ENCODE peak calls at places on chromosome 21, in seven cellular contexts. One of them, this sample, is unnamed.

GRCh38 chr21:32537569-32537881 is 47.8 kb downstream of the TCP10L start:
- DNase-seq in CD4-positive, CD25-positive, alpha-beta regulatory T cell: no peak
- DNase-seq in cardiac muscle cell: no peak
- DNase-seq in hepatocyte: no peak
- DNase-seq in CD8-positive, alpha-beta memory T cell: no peak
- DNase-seq in HepG2: no peak
- DNase-seq in neural progenitor cell: no peak
- DNase-seq in this sample: no peak

GRCh38 chr21:22319435-22319834 is 1321.2 kb downstream of the NCAM2 start:
- DNase-seq in CD4-positive, CD25-positive, alpha-beta regulatory T cell: no peak
- DNase-seq in HepG2: no peak
- DNase-seq in hepatocyte: no peak
- DNase-seq in CD8-positive, alpha-beta memory T cell: no peak
- DNase-seq in cardiac muscle cell: no peak
- DNase-seq in neural progenitor cell: no peak
- DNase-seq in this sample: no peak

GRCh38 chr21:36891692-36892091 is 74.8 kb downstream of the HLCS start:
- DNase-seq in hepatocyte: no peak
- DNase-seq in cardiac muscle cell: peak; percentile 34
- DNase-seq in CD4-positive, CD25-positive, alpha-beta regulatory T cell: no peak
- DNase-seq in CD8-positive, alpha-beta memory T cell: no peak
- DNase-seq in neural progenitor cell: no peak
- DNase-seq in HepG2: no peak
- DNase-seq in this sample: no peak

GRCh38 chr21:27058673-27059365 is 91.9 kb upstream of the ADAMTS5 start:
- DNase-seq in hepatocyte: no peak
- DNase-seq in CD4-positive, CD25-positive, alpha-beta regulatory T cell: no peak
- DNase-seq in cardiac muscle cell: no peak
- DNase-seq in HepG2: no peak
- DNase-seq in neural progenitor cell: no peak
- DNase-seq in CD8-positive, alpha-beta memory T cell: no peak
- DNase-seq in this sample: no peak

GRCh38 chr21:40881767-40882166 is 34.8 kb upstream of the DSCAM start:
- DNase-seq in neural progenitor cell: no peak
- DNase-seq in CD4-positive, CD25-positive, alpha-beta regulatory T cell: no peak
- DNase-seq in HepG2: no peak
- DNase-seq in cardiac muscle cell: no peak
- DNase-seq in hepatocyte: no peak
- DNase-seq in CD8-positive, alpha-beta memory T cell: no peak
- DNase-seq in this sample: no peak

GRCh38 chr21:45950740-45951515 is 30.6 kb upstream of the COL6A1 start:
- DNase-seq in cardiac muscle cell: peak; percentile 81
- DNase-seq in CD4-positive, CD25-positive, alpha-beta regulatory T cell: no peak
- DNase-seq in CD8-positive, alpha-beta memory T cell: no peak
- DNase-seq in neural progenitor cell: no peak
- DNase-seq in HepG2: no peak
- DNase-seq in hepatocyte: peak; percentile 51
- DNase-seq in this sample: no peak

GRCh38 chr21:43034826-43035225 is 40.8 kb downstream of the CBS start:
- DNase-seq in cardiac muscle cell: no peak
- DNase-seq in hepatocyte: no peak
- DNase-seq in neural progenitor cell: no peak
- DNase-seq in CD8-positive, alpha-beta memory T cell: no peak
- DNase-seq in CD4-positive, CD25-positive, alpha-beta regulatory T cell: no peak
- DNase-seq in HepG2: no peak
- DNase-seq in this sample: no peak

GRCh38 chr21:28294046-28294445 is 698.6 kb downstream of the LTN1 start:
- DNase-seq in cardiac muscle cell: peak; percentile 83
- DNase-seq in hepatocyte: no peak
- DNase-seq in CD4-positive, CD25-positive, alpha-beta regulatory T cell: no peak
- DNase-seq in neural progenitor cell: no peak
- DNase-seq in CD8-positive, alpha-beta memory T cell: no peak
- DNase-seq in HepG2: no peak
- DNase-seq in this sample: no peak

GRCh38 chr21:27423073-27423472 is 456.2 kb upstream of the ADAMTS5 start:
- DNase-seq in CD8-positive, alpha-beta memory T cell: no peak
- DNase-seq in HepG2: no peak
- DNase-seq in cardiac muscle cell: peak; percentile 87
- DNase-seq in CD4-positive, CD25-positive, alpha-beta regulatory T cell: no peak
- DNase-seq in hepatocyte: no peak
- DNase-seq in neural progenitor cell: no peak
- DNase-seq in this sample: no peak

GRCh38 chr21:39385299-39386145 is 36.6 kb upstream of the HMGN1 start:
- DNase-seq in hepatocyte: no peak
- DNase-seq in neural progenitor cell: no peak
- DNase-seq in CD8-positive, alpha-beta memory T cell: peak; percentile 72
- DNase-seq in HepG2: peak; percentile 95
- DNase-seq in cardiac muscle cell: peak; percentile 89
- DNase-seq in CD4-positive, CD25-positive, alpha-beta regulatory T cell: peak; percentile 76
- DNase-seq in this sample: peak; percentile 44

GRCh38 chr21:38780879-38781278 is 24.9 kb upstream of the ETS2 start:
- DNase-seq in CD8-positive, alpha-beta memory T cell: no peak
- DNase-seq in HepG2: no peak
- DNase-seq in hepatocyte: no peak
- DNase-seq in neural progenitor cell: no peak
- DNase-seq in cardiac muscle cell: no peak
- DNase-seq in CD4-positive, CD25-positive, alpha-beta regulatory T cell: peak; percentile 57
- DNase-seq in this sample: no peak

GRCh38 chr21:41917531-41917930 is 36.3 kb downstream of the C2CD2 start:
- DNase-seq in neural progenitor cell: no peak
- DNase-seq in cardiac muscle cell: no peak
- DNase-seq in CD4-positive, CD25-positive, alpha-beta regulatory T cell: no peak
- DNase-seq in HepG2: no peak
- DNase-seq in CD8-positive, alpha-beta memory T cell: no peak
- DNase-seq in hepatocyte: no peak
- DNase-seq in this sample: no peak

GRCh38 chr21:14581902-14582457 is 35.9 kb upstream of the SAMSN1 start:
- DNase-seq in CD4-positive, CD25-positive, alpha-beta regulatory T cell: peak; percentile 71
- DNase-seq in cardiac muscle cell: no peak
- DNase-seq in neural progenitor cell: no peak
- DNase-seq in hepatocyte: no peak
- DNase-seq in CD8-positive, alpha-beta memory T cell: no peak
- DNase-seq in HepG2: no peak
- DNase-seq in this sample: peak; percentile 42

GRCh38 chr21:42463861-42464515 is 32.0 kb downstream of the RSPH1 start:
- DNase-seq in hepatocyte: no peak
- DNase-seq in CD8-positive, alpha-beta memory T cell: peak; percentile 83
- DNase-seq in HepG2: peak; percentile 10
- DNase-seq in cardiac muscle cell: peak; percentile 57
- DNase-seq in CD4-positive, CD25-positive, alpha-beta regulatory T cell: peak; percentile 81
- DNase-seq in neural progenitor cell: no peak
- DNase-seq in this sample: peak; percentile 77

GRCh38 chr21:27740084-27740483 is 773.2 kb upstream of the ADAMTS5 start:
- DNase-seq in CD4-positive, CD25-positive, alpha-beta regulatory T cell: no peak
- DNase-seq in hepatocyte: no peak
- DNase-seq in CD8-positive, alpha-beta memory T cell: no peak
- DNase-seq in HepG2: no peak
- DNase-seq in cardiac muscle cell: no peak
- DNase-seq in neural progenitor cell: no peak
- DNase-seq in this sample: no peak

GRCh38 chr21:31310750-31311149 is 33.3 kb downstream of the TIAM1 start:
- DNase-seq in HepG2: no peak
- DNase-seq in cardiac muscle cell: no peak
- DNase-seq in neural progenitor cell: peak; percentile 33
- DNase-seq in CD8-positive, alpha-beta memory T cell: no peak
- DNase-seq in CD4-positive, CD25-positive, alpha-beta regulatory T cell: no peak
- DNase-seq in hepatocyte: no peak
- DNase-seq in this sample: no peak

GRCh38 chr21:31780944-31781343 is 49.0 kb upstream of the SCAF4 start:
- DNase-seq in HepG2: peak; percentile 20
- DNase-seq in cardiac muscle cell: no peak
- DNase-seq in neural progenitor cell: no peak
- DNase-seq in hepatocyte: peak; percentile 54
- DNase-seq in CD8-positive, alpha-beta memory T cell: no peak
- DNase-seq in CD4-positive, CD25-positive, alpha-beta regulatory T cell: no peak
- DNase-seq in this sample: no peak

GRCh38 chr21:28177008-28177603 is 815.6 kb downstream of the LTN1 start:
- DNase-seq in CD4-positive, CD25-positive, alpha-beta regulatory T cell: no peak
- DNase-seq in CD8-positive, alpha-beta memory T cell: no peak
- DNase-seq in hepatocyte: no peak
- DNase-seq in HepG2: no peak
- DNase-seq in cardiac muscle cell: no peak
- DNase-seq in neural progenitor cell: no peak
- DNase-seq in this sample: no peak

GRCh38 chr21:27776925-27777553 is 810.2 kb upstream of the ADAMTS5 start:
- DNase-seq in HepG2: no peak
- DNase-seq in CD4-positive, CD25-positive, alpha-beta regulatory T cell: no peak
- DNase-seq in CD8-positive, alpha-beta memory T cell: no peak
- DNase-seq in cardiac muscle cell: peak; percentile 83
- DNase-seq in neural progenitor cell: no peak
- DNase-seq in hepatocyte: no peak
- DNase-seq in this sample: no peak

GRCh38 chr21:46412521-46413364 is 45.9 kb upstream of the DIP2A start:
- DNase-seq in CD4-positive, CD25-positive, alpha-beta regulatory T cell: no peak
- DNase-seq in hepatocyte: no peak
- DNase-seq in HepG2: no peak
- DNase-seq in cardiac muscle cell: no peak
- DNase-seq in CD8-positive, alpha-beta memory T cell: peak; percentile 24
- DNase-seq in neural progenitor cell: no peak
- DNase-seq in this sample: no peak

GRCh38 chr21:46079357-46080170 is 18.3 kb upstream of the COL6A2 start:
- DNase-seq in CD8-positive, alpha-beta memory T cell: peak; percentile 15
- DNase-seq in neural progenitor cell: no peak
- DNase-seq in CD4-positive, CD25-positive, alpha-beta regulatory T cell: no peak
- DNase-seq in hepatocyte: peak; percentile 63
- DNase-seq in HepG2: no peak
- DNase-seq in cardiac muscle cell: peak; percentile 78
- DNase-seq in this sample: no peak

GRCh38 chr21:42688226-42688840 is 34.9 kb downstream of the PDE9A start:
- DNase-seq in hepatocyte: no peak
- DNase-seq in neural progenitor cell: no peak
- DNase-seq in cardiac muscle cell: no peak
- DNase-seq in CD8-positive, alpha-beta memory T cell: no peak
- DNase-seq in HepG2: no peak
- DNase-seq in CD4-positive, CD25-positive, alpha-beta regulatory T cell: no peak
- DNase-seq in this sample: no peak

GRCh38 chr21:35408401-35408800 is 359.3 kb upstream of the RUNX1 start:
- DNase-seq in CD8-positive, alpha-beta memory T cell: no peak
- DNase-seq in CD4-positive, CD25-positive, alpha-beta regulatory T cell: no peak
- DNase-seq in hepatocyte: no peak
- DNase-seq in cardiac muscle cell: no peak
- DNase-seq in neural progenitor cell: peak; percentile 4
- DNase-seq in HepG2: no peak
- DNase-seq in this sample: no peak

GRCh38 chr21:36422279-36423098 is 37.3 kb downstream of the CHAF1B start:
- DNase-seq in CD4-positive, CD25-positive, alpha-beta regulatory T cell: peak; percentile 47
- DNase-seq in neural progenitor cell: peak; percentile 79
- DNase-seq in hepatocyte: peak; percentile 72
- DNase-seq in cardiac muscle cell: peak; percentile 76
- DNase-seq in HepG2: peak; percentile 40
- DNase-seq in CD8-positive, alpha-beta memory T cell: no peak
- DNase-seq in this sample: no peak

GRCh38 chr21:27423906-27424595 is 457.2 kb upstream of the ADAMTS5 start:
- DNase-seq in hepatocyte: peak; percentile 14
- DNase-seq in CD8-positive, alpha-beta memory T cell: no peak
- DNase-seq in neural progenitor cell: no peak
- DNase-seq in cardiac muscle cell: peak; percentile 74
- DNase-seq in CD4-positive, CD25-positive, alpha-beta regulatory T cell: no peak
- DNase-seq in HepG2: no peak
- DNase-seq in this sample: no peak

GRCh38 chr21:44658511-44658910 is 779 bp downstream of the KRTAP12-3 start:
- DNase-seq in cardiac muscle cell: no peak
- DNase-seq in hepatocyte: no peak
- DNase-seq in CD8-positive, alpha-beta memory T cell: no peak
- DNase-seq in CD4-positive, CD25-positive, alpha-beta regulatory T cell: no peak
- DNase-seq in HepG2: no peak
- DNase-seq in neural progenitor cell: no peak
- DNase-seq in this sample: no peak

GRCh38 chr21:44656868-44657267 is 864 bp upstream of the KRTAP12-3 start:
- DNase-seq in cardiac muscle cell: no peak
- DNase-seq in neural progenitor cell: no peak
- DNase-seq in CD8-positive, alpha-beta memory T cell: no peak
- DNase-seq in hepatocyte: no peak
- DNase-seq in HepG2: no peak
- DNase-seq in CD4-positive, CD25-positive, alpha-beta regulatory T cell: no peak
- DNase-seq in this sample: no peak

GRCh38 chr21:44654576-44654950 is at the start of gene KRTAP12-4:
- DNase-seq in hepatocyte: no peak
- DNase-seq in neural progenitor cell: no peak
- DNase-seq in cardiac muscle cell: no peak
- DNase-seq in CD4-positive, CD25-positive, alpha-beta regulatory T cell: peak; percentile 17
- DNase-seq in HepG2: no peak
- DNase-seq in CD8-positive, alpha-beta memory T cell: no peak
- DNase-seq in this sample: no peak

GRCh38 chr21:44658913-44659595 is 1.3 kb downstream of the KRTAP12-3 start:
- DNase-seq in neural progenitor cell: no peak
- DNase-seq in CD8-positive, alpha-beta memory T cell: no peak
- DNase-seq in HepG2: no peak
- DNase-seq in cardiac muscle cell: no peak
- DNase-seq in hepatocyte: no peak
- DNase-seq in CD4-positive, CD25-positive, alpha-beta regulatory T cell: peak; percentile 56
- DNase-seq in this sample: peak; percentile 40

GRCh38 chr21:44657635-44658183 is at the start of gene KRTAP12-3:
- DNase-seq in hepatocyte: no peak
- DNase-seq in neural progenitor cell: no peak
- DNase-seq in HepG2: no peak
- DNase-seq in cardiac muscle cell: no peak
- DNase-seq in CD8-positive, alpha-beta memory T cell: peak; percentile 83
- DNase-seq in CD4-positive, CD25-positive, alpha-beta regulatory T cell: peak; percentile 79
- DNase-seq in this sample: peak; percentile 89
- H3K36me3 ChIP-seq in hepatocyte: no peaks in the 10 kb centered on the region
- H3K36me3 ChIP-seq in neural progenitor cell: no peaks in the 10 kb centered on the region
- H3K36me3 ChIP-seq in HepG2: no peaks in the 10 kb centered on the region
- H3K36me3 ChIP-seq in cardiac muscle cell: no peaks in the 10 kb centered on the region
- H3K36me3 ChIP-seq in CD8-positive, alpha-beta memory T cell: no peaks in the 10 kb centered on the region
- H3K36me3 ChIP-seq in CD4-positive, CD25-positive, alpha-beta regulatory T cell: no peaks in the 10 kb centered on the region
- H3K36me3 ChIP-seq in this sample: no peaks in the 10 kb centered on the region

GRCh38 chr21:33539612-33540011 is 2.3 kb downstream of the GART start:
- DNase-seq in neural progenitor cell: no peak
- DNase-seq in CD4-positive, CD25-positive, alpha-beta regulatory T cell: no peak
- DNase-seq in cardiac muscle cell: peak; percentile 42
- DNase-seq in hepatocyte: no peak
- DNase-seq in CD8-positive, alpha-beta memory T cell: no peak
- DNase-seq in HepG2: no peak
- DNase-seq in this sample: no peak
- H3K36me3 ChIP-seq in neural progenitor cell: peaks cover 4% of the 10 kb centered on the region
- H3K36me3 ChIP-seq in CD4-positive, CD25-positive, alpha-beta regulatory T cell: peaks cover 36% of the 10 kb centered on the region
- H3K36me3 ChIP-seq in cardiac muscle cell: peaks cover 25% of the 10 kb centered on the region
- H3K36me3 ChIP-seq in hepatocyte: no peaks in the 10 kb centered on the region
- H3K36me3 ChIP-seq in CD8-positive, alpha-beta memory T cell: peaks cover 23% of the 10 kb centered on the region
- H3K36me3 ChIP-seq in HepG2: peaks cover 5% of the 10 kb centered on the region
- H3K36me3 ChIP-seq in this sample: peaks cover 31% of the 10 kb centered on the region

GRCh38 chr21:44902268-44903053 is 18.2 kb downstream of the ITGB2 start:
- DNase-seq in CD4-positive, CD25-positive, alpha-beta regulatory T cell: no peak
- DNase-seq in HepG2: no peak
- DNase-seq in neural progenitor cell: no peak
- DNase-seq in cardiac muscle cell: no peak
- DNase-seq in hepatocyte: no peak
- DNase-seq in CD8-positive, alpha-beta memory T cell: peak; percentile 37
- DNase-seq in this sample: no peak
- H3K36me3 ChIP-seq in CD4-positive, CD25-positive, alpha-beta regulatory T cell: peaks cover 91% of the 10 kb centered on the region
- H3K36me3 ChIP-seq in HepG2: no peaks in the 10 kb centered on the region
- H3K36me3 ChIP-seq in neural progenitor cell: no peaks in the 10 kb centered on the region
- H3K36me3 ChIP-seq in cardiac muscle cell: no peaks in the 10 kb centered on the region
- H3K36me3 ChIP-seq in hepatocyte: no peaks in the 10 kb centered on the region
- H3K36me3 ChIP-seq in CD8-positive, alpha-beta memory T cell: peaks cover 88% of the 10 kb centered on the region
- H3K36me3 ChIP-seq in this sample: peaks cover 98% of the 10 kb centered on the region

DNA sequence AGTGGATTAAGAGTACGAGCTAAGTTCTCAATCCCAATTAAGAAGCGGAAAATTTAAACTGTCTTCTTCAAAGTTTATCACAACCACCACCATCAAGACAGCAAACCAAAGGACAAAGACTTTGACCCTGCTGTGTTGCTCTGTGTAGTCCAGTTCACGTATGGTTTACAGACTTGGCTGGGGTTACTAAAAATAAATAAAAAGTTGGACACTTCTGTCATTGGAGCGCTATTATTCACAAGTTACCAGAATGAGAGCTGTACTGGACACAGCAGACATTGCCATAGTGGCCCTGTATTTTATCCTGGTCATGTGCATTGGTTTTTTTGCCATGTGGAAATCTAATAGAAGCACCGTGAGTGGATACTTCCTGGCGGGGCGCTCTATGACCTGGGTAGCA is 21.6 kb downstream of the MRPS6 start:
- DNase-seq in hepatocyte: no peak
- DNase-seq in CD8-positive, alpha-beta memory T cell: no peak
- DNase-seq in cardiac muscle cell: no peak
- DNase-seq in HepG2: no peak
- DNase-seq in neural progenitor cell: no peak
- DNase-seq in CD4-positive, CD25-positive, alpha-beta regulatory T cell: no peak
- DNase-seq in this sample: no peak
- H3K36me3 ChIP-seq in hepatocyte: no peaks in the 10 kb centered on the region
- H3K36me3 ChIP-seq in CD8-positive, alpha-beta memory T cell: peaks cover 15% of the 10 kb centered on the region
- H3K36me3 ChIP-seq in cardiac muscle cell: peaks cover 23% of the 10 kb centered on the region
- H3K36me3 ChIP-seq in HepG2: peaks cover 10% of the 10 kb centered on the region
- H3K36me3 ChIP-seq in neural progenitor cell: peaks cover 6% of the 10 kb centered on the region
- H3K36me3 ChIP-seq in CD4-positive, CD25-positive, alpha-beta regulatory T cell: peaks cover 26% of the 10 kb centered on the region
- H3K36me3 ChIP-seq in this sample: peaks cover 16% of the 10 kb centered on the region

This sample was measured in CD4-positive, alpha-beta memory T cell.